ENCODE peak calls at places on chromosomes 11 and 22, in ten cellular contexts. E is AG09309; K is heart left ventricle; P is CD8-positive, alpha-beta T cell; O is pancreas; F is PC-3; C is kidney epithelial cell; U is dorsolateral prefrontal cortex; Z is tibial nerve; B is right atrium auricular region. D is an unnamed sample.

GRCh38 chr22:29840498-29840897 is 2.4 kb upstream of the ASCC2 start:
- DNase-seq in U (no peak), B (no peak), P (no peak), Z (no peak), E (no peak), K (no peak), C (no peak), O (no peak), F (no peak), D (no peak)

GRCh38 chr11:108289699-108290098 is 66.8 kb downstream of the ATM start:
- DNase-seq in O (no peak), B (no peak), U (no peak), P (no peak), C (no peak), Z (no peak), E (no peak), K (no peak), F (peak), D (no peak)

GRCh38 chr22:20625270-20625669 is 117.9 kb downstream of the MED15 start:
- DNase-seq in K (no peak), U (no peak), C (no peak), F (no peak), Z (no peak), O (no peak), P (no peak), B (no peak), E (no peak), D (no peak)

GRCh38 chr11:114291381-114291780 is 4.8 kb upstream of the NNMT start:
- DNase-seq in E (no peak), K (no peak), B (no peak), O (no peak), U (no peak), C (no peak), Z (no peak), P (no peak), F (no peak), D (no peak)

GRCh38 chr22:44990810-44991209 is 19.0 kb downstream of the PHF21B start:
- DNase-seq in P (no peak), B (no peak), O (no peak), C (no peak), E (no peak), F (no peak), K (no peak), U (no peak), Z (no peak), D (no peak)

GRCh38 chr11:114880458-114880857 is 202.1 kb downstream of the NXPE2 start:
- DNase-seq in Z (no peak), C (no peak), F (no peak), K (no peak), U (no peak), B (no peak), P (no peak), O (no peak), E (no peak), D (no peak)

GRCh38 chr11:75073459-75074190 is 23.1 kb downstream of the OR2AT4 start:
- DNase-seq in K (no peak), E (no peak), P (no peak), F (no peak), O (no peak), U (no peak), C (no peak), Z (no peak), B (no peak), D (no peak)

GRCh38 chr11:82996966-82997606 is 74.6 kb downstream of the RAB30 start:
- DNase-seq in Z (no peak), B (no peak), C (no peak), F (peak), K (no peak), U (no peak), P (no peak), O (no peak), E (no peak), D (no peak)

GRCh38 chr11:122732342-122733300 is 77.1 kb downstream of the UBASH3B start:
- DNase-seq in K (no peak), Z (no peak), U (no peak), B (no peak), O (no peak), E (no peak), C (no peak), F (peak), P (no peak), D (no peak)

GRCh38 chr11:72585762-72586590 is 88.2 kb downstream of the PDE2A start:
- DNase-seq in E (no peak), F (peak), P (peak), K (peak), C (peak), Z (peak), B (peak), O (peak), U (peak), D (no peak)

GRCh38 chr11:44617671-44618461 is 52.4 kb downstream of the CD82 start:
- DNase-seq in K (no peak), Z (no peak), B (no peak), F (no peak), P (no peak), C (no peak), U (no peak), O (peak), E (no peak), D (no peak)

GRCh38 chr11:788009-788640 is 1.8 kb downstream of the CEND1 start:
- DNase-seq in O (no peak), C (no peak), F (no peak), P (no peak), B (no peak), K (no peak), E (no peak), U (no peak), Z (no peak), D (no peak)

GRCh38 chr11:790721-791564 is 1.1 kb upstream of the CEND1 start:
- DNase-seq in B (no peak), K (no peak), P (no peak), O (no peak), E (no peak), F (no peak), C (no peak), U (no peak), Z (no peak), D (no peak)

GRCh38 chr11:788953-789940 is 643 bp downstream of the CEND1 start:
- DNase-seq in Z (no peak), U (no peak), P (no peak), B (no peak), K (no peak), O (no peak), C (no peak), F (no peak), E (no peak), D (no peak)

GRCh38 chr11:791658-792534 is 2.0 kb upstream of the CEND1 start:
- DNase-seq in F (no peak), O (peak), K (no peak), Z (no peak), B (no peak), U (no peak), E (no peak), P (no peak), C (no peak), D (no peak)

GRCh38 chr11:789951-790350 is at the start of gene CEND1:
- DNase-seq in O (no peak), P (no peak), E (no peak), U (peak), K (no peak), B (no peak), Z (no peak), F (no peak), C (no peak), D (no peak)
- H3K4me3 ChIP-seq in O (no peak), P (no peak), E (peak), U (peak), K (no peak), B (no peak), Z (no peak), F (no peak), C (no peak), D (peak)

GRCh38 chr22:35473971-35474370 is 66.7 kb upstream of the RASD2 start:
- DNase-seq in E (no peak), F (no peak), U (no peak), K (no peak), C (no peak), P (no peak), B (no peak), Z (no peak), O (no peak), D (no peak)

GRCh38 chr22:35477911-35478582 is 62.6 kb upstream of the RASD2 start:
- DNase-seq in K (no peak), B (no peak), U (no peak), F (peak), Z (peak), O (no peak), P (no peak), E (peak), C (peak), D (peak)

GRCh38 chr22:35476341-35476740 is 64.3 kb upstream of the RASD2 start:
- DNase-seq in E (no peak), C (peak), U (no peak), F (no peak), P (no peak), K (no peak), Z (no peak), O (no peak), B (no peak), D (no peak)

GRCh38 chr22:35472488-35472887 is 68.1 kb upstream of the RASD2 start:
- DNase-seq in Z (no peak), O (no peak), C (no peak), B (no peak), P (no peak), F (no peak), U (no peak), K (no peak), E (no peak), D (no peak)

DNA sequence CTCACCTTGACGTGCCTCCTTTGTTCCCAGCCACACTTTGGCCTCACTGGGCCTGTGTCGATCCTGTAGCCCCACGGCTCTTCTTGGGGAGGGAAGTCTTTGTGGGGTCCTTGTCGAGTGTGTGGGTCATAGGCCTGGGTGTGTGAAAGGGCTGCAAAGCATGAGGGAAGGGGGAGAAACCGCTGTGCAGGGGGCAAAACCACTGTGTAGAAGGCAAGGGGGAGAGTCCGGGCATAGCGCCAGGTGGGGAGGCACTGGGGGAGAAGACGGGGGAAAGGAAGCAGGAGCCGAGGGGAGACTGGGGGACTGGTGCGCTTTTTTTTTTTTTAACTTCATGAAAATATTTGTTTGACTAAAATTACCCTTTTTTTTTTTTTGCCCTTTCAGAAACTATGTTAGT is 65.1 kb upstream of the RASD2 start:
- DNase-seq in C (no peak), U (no peak), F (no peak), P (no peak), O (no peak), K (no peak), E (no peak), Z (no peak), B (no peak), D (no peak)
- TF ChIP-seq CTCF in C (no peak), U (no peak), F (no peak), P (no peak), O (no peak), K (no peak), E (no peak), Z (no peak), B (no peak), D (no peak)

GRCh38 chr11:95711162-95711944 is 78.2 kb downstream of the FAM76B start:
- DNase-seq in P (no peak), E (peak), F (no peak), U (no peak), B (no peak), Z (no peak), O (no peak), K (no peak), C (no peak), D (peak)
- H3K4me3 ChIP-seq in P (no peak), E (no peak), F (no peak), U (no peak), B (no peak), Z (peak), O (no peak), K (no peak), C (no peak), D (no peak)

DNA sequence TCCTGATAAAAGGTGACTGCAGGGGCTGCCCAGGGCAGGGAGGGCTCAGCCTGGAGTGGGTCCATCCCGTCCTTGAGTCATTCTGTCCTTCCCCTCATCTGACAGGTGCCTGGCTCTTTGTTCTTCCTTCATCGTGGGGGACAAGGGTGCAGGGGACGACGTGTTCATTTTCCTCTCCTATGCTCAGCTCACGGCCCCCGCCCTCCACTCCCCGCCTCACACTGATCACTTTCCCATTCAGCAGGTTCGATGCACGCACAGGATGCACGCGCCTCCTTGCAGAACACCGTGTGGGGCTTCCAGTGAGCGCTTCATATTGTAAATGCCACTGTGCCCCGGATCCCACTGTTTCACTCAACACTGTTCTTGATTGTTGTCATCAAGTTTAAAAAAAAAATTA is 32.7 kb upstream of the SHANK2 start:
- DNase-seq in K (no peak), U (no peak), E (no peak), O (no peak), B (no peak), F (no peak), P (no peak), C (no peak), Z (no peak), D (no peak)
- TF ChIP-seq CTCF in K (no peak), U (no peak), E (no peak), O (no peak), B (no peak), F (no peak), P (no peak), C (no peak), Z (no peak), D (no peak)

D was measured in AG04449.